ENCODE peak calls at places on chromosomes 3 and 15, in eight cellular contexts. F, K, Z, D, U, W, V and X are unnamed samples.

GRCh38 chr3:143972155-143972494 is 502 bp downstream of the DIPK2A start:
- DNase-seq in F (no peak), K (no peak), Z (no peak), D (no peak), U (no peak), W (no peak), V (no peak), X (no peak)

GRCh38 chr3:189941125-189941524 is 179.6 kb downstream of the P3H2 start:
- DNase-seq in F (no peak), K (no peak), Z (no peak), D (no peak), U (no peak), W (peak), V (no peak), X (no peak)

GRCh38 chr3:99783009-99783573 is 34.6 kb upstream of the CMSS1 start:
- DNase-seq in F (no peak), K (peak), Z (no peak), D (no peak), U (no peak), W (no peak), V (peak), X (no peak)

GRCh38 chr3:197533396-197534347 is 22.1 kb downstream of the BDH1 start:
- DNase-seq in F (no peak), K (peak), Z (no peak), D (no peak), U (no peak), W (no peak), V (no peak), X (no peak)

GRCh38 chr3:157130138-157130880 is 29.6 kb downstream of the CCNL1 start:
- DNase-seq in F (peak), K (no peak), Z (peak), D (peak), U (peak), W (peak), V (peak), X (no peak)

GRCh38 chr3:30370681-30371271 is 235.6 kb upstream of the TGFBR2 start:
- DNase-seq in F (peak), K (no peak), Z (no peak), D (no peak), U (no peak), W (no peak), V (no peak), X (no peak)

GRCh38 chr15:81981888-81982287 is 63.9 kb downstream of the MEX3B start:
- DNase-seq in F (no peak), K (no peak), Z (no peak), D (no peak), U (no peak), W (no peak), V (no peak), X (no peak)

GRCh38 chr15:77527164-77527778 is 105.4 kb downstream of the LINGO1 start:
- DNase-seq in F (no peak), K (no peak), Z (no peak), D (no peak), U (no peak), W (peak), V (peak), X (no peak)